ENCODE peak calls at places on chromosomes 13 and 19, in ten cellular contexts. One of them, this sample, is unnamed.

GRCh38 chr13:80547885-80548284 is 207.0 kb upstream of the SPRY2 start:
- ATAC-seq in RWPE2: no peak
- ATAC-seq in activated naive CD4-positive, alpha-beta T cell treated with anti-CD3 and anti-CD28 coated beads, Interleukin-2, amount 50 U/mL, for 72 hours: no peak
- ATAC-seq in psoas muscle: no peak
- ATAC-seq in central memory CD8-positive, alpha-beta T cell: no peak
- ATAC-seq in activated CD8-positive, alpha-beta T cell treated with anti-CD3 and anti-CD28 coated beads, Interleukin-2, amount 10 ng/mL, durations not matched to agents 7 days and 5 days: no peak
- ATAC-seq in activated naive CD8-positive, alpha-beta T cell treated with anti-CD3 and anti-CD28 coated beads, Interleukin-2, amount 10 ng/mL, durations not matched to agents 7 days and 5 days: no peak
- ATAC-seq in HepG2: no peak
- ATAC-seq in PC-3: no peak
- ATAC-seq in natural killer cell: no peak
- ATAC-seq in this sample: no peak

GRCh38 chr19:9485140-9485539 is 13.3 kb downstream of the ZNF560 start:
- ATAC-seq in RWPE2: no peak
- ATAC-seq in activated naive CD4-positive, alpha-beta T cell treated with anti-CD3 and anti-CD28 coated beads, Interleukin-2, amount 50 U/mL, for 72 hours: no peak
- ATAC-seq in psoas muscle: no peak
- ATAC-seq in central memory CD8-positive, alpha-beta T cell: no peak
- ATAC-seq in activated CD8-positive, alpha-beta T cell treated with anti-CD3 and anti-CD28 coated beads, Interleukin-2, amount 10 ng/mL, durations not matched to agents 7 days and 5 days: no peak
- ATAC-seq in activated naive CD8-positive, alpha-beta T cell treated with anti-CD3 and anti-CD28 coated beads, Interleukin-2, amount 10 ng/mL, durations not matched to agents 7 days and 5 days: no peak
- ATAC-seq in HepG2: no peak
- ATAC-seq in PC-3: no peak
- ATAC-seq in natural killer cell: no peak
- ATAC-seq in this sample: no peak

GRCh38 chr19:34336781-34337271 is 28.2 kb upstream of the GPI start:
- ATAC-seq in RWPE2: no peak
- ATAC-seq in activated naive CD4-positive, alpha-beta T cell treated with anti-CD3 and anti-CD28 coated beads, Interleukin-2, amount 50 U/mL, for 72 hours: peak; percentile 50
- ATAC-seq in psoas muscle: peak; percentile 40
- ATAC-seq in central memory CD8-positive, alpha-beta T cell: no peak
- ATAC-seq in activated CD8-positive, alpha-beta T cell treated with anti-CD3 and anti-CD28 coated beads, Interleukin-2, amount 10 ng/mL, durations not matched to agents 7 days and 5 days: no peak
- ATAC-seq in activated naive CD8-positive, alpha-beta T cell treated with anti-CD3 and anti-CD28 coated beads, Interleukin-2, amount 10 ng/mL, durations not matched to agents 7 days and 5 days: peak; percentile 22
- ATAC-seq in HepG2: no peak
- ATAC-seq in PC-3: no peak
- ATAC-seq in natural killer cell: peak; percentile 83
- ATAC-seq in this sample: peak; percentile 38

GRCh38 chr13:32829269-32829668 is 187.0 kb upstream of the KL start:
- ATAC-seq in RWPE2: no peak
- ATAC-seq in activated naive CD4-positive, alpha-beta T cell treated with anti-CD3 and anti-CD28 coated beads, Interleukin-2, amount 50 U/mL, for 72 hours: no peak
- ATAC-seq in psoas muscle: no peak
- ATAC-seq in central memory CD8-positive, alpha-beta T cell: no peak
- ATAC-seq in activated CD8-positive, alpha-beta T cell treated with anti-CD3 and anti-CD28 coated beads, Interleukin-2, amount 10 ng/mL, durations not matched to agents 7 days and 5 days: no peak
- ATAC-seq in activated naive CD8-positive, alpha-beta T cell treated with anti-CD3 and anti-CD28 coated beads, Interleukin-2, amount 10 ng/mL, durations not matched to agents 7 days and 5 days: no peak
- ATAC-seq in HepG2: no peak
- ATAC-seq in PC-3: no peak
- ATAC-seq in natural killer cell: no peak
- ATAC-seq in this sample: no peak

GRCh38 chr13:41756198-41756885 is 204.6 kb downstream of the VWA8 start:
- ATAC-seq in RWPE2: no peak
- ATAC-seq in activated naive CD4-positive, alpha-beta T cell treated with anti-CD3 and anti-CD28 coated beads, Interleukin-2, amount 50 U/mL, for 72 hours: no peak
- ATAC-seq in psoas muscle: peak; percentile 50
- ATAC-seq in central memory CD8-positive, alpha-beta T cell: no peak
- ATAC-seq in activated CD8-positive, alpha-beta T cell treated with anti-CD3 and anti-CD28 coated beads, Interleukin-2, amount 10 ng/mL, durations not matched to agents 7 days and 5 days: no peak
- ATAC-seq in activated naive CD8-positive, alpha-beta T cell treated with anti-CD3 and anti-CD28 coated beads, Interleukin-2, amount 10 ng/mL, durations not matched to agents 7 days and 5 days: no peak
- ATAC-seq in HepG2: no peak
- ATAC-seq in PC-3: no peak
- ATAC-seq in natural killer cell: no peak
- ATAC-seq in this sample: no peak

GRCh38 chr19:50795665-50796073 is 5.5 kb downstream of the ACP4 start:
- ATAC-seq in RWPE2: no peak
- ATAC-seq in activated naive CD4-positive, alpha-beta T cell treated with anti-CD3 and anti-CD28 coated beads, Interleukin-2, amount 50 U/mL, for 72 hours: no peak
- ATAC-seq in psoas muscle: no peak
- ATAC-seq in central memory CD8-positive, alpha-beta T cell: no peak
- ATAC-seq in activated CD8-positive, alpha-beta T cell treated with anti-CD3 and anti-CD28 coated beads, Interleukin-2, amount 10 ng/mL, durations not matched to agents 7 days and 5 days: no peak
- ATAC-seq in activated naive CD8-positive, alpha-beta T cell treated with anti-CD3 and anti-CD28 coated beads, Interleukin-2, amount 10 ng/mL, durations not matched to agents 7 days and 5 days: no peak
- ATAC-seq in HepG2: no peak
- ATAC-seq in PC-3: no peak
- ATAC-seq in natural killer cell: no peak
- ATAC-seq in this sample: no peak

GRCh38 chr13:60150538-60150937 is 13.2 kb downstream of the DIAPH3 start:
- ATAC-seq in RWPE2: no peak
- ATAC-seq in activated naive CD4-positive, alpha-beta T cell treated with anti-CD3 and anti-CD28 coated beads, Interleukin-2, amount 50 U/mL, for 72 hours: no peak
- ATAC-seq in psoas muscle: no peak
- ATAC-seq in central memory CD8-positive, alpha-beta T cell: no peak
- ATAC-seq in activated CD8-positive, alpha-beta T cell treated with anti-CD3 and anti-CD28 coated beads, Interleukin-2, amount 10 ng/mL, durations not matched to agents 7 days and 5 days: no peak
- ATAC-seq in activated naive CD8-positive, alpha-beta T cell treated with anti-CD3 and anti-CD28 coated beads, Interleukin-2, amount 10 ng/mL, durations not matched to agents 7 days and 5 days: no peak
- ATAC-seq in HepG2: peak; percentile 55
- ATAC-seq in PC-3: no peak
- ATAC-seq in natural killer cell: no peak
- ATAC-seq in this sample: peak; percentile 49

GRCh38 chr13:55069746-55070145 is 2041.1 kb downstream of the OLFM4 start:
- ATAC-seq in RWPE2: peak; percentile 70
- ATAC-seq in activated naive CD4-positive, alpha-beta T cell treated with anti-CD3 and anti-CD28 coated beads, Interleukin-2, amount 50 U/mL, for 72 hours: no peak
- ATAC-seq in psoas muscle: no peak
- ATAC-seq in central memory CD8-positive, alpha-beta T cell: no peak
- ATAC-seq in activated CD8-positive, alpha-beta T cell treated with anti-CD3 and anti-CD28 coated beads, Interleukin-2, amount 10 ng/mL, durations not matched to agents 7 days and 5 days: no peak
- ATAC-seq in activated naive CD8-positive, alpha-beta T cell treated with anti-CD3 and anti-CD28 coated beads, Interleukin-2, amount 10 ng/mL, durations not matched to agents 7 days and 5 days: no peak
- ATAC-seq in HepG2: no peak
- ATAC-seq in PC-3: no peak
- ATAC-seq in natural killer cell: no peak
- ATAC-seq in this sample: no peak

GRCh38 chr13:110329798-110330461 is 22.8 kb downstream of the COL4A2 start:
- ATAC-seq in RWPE2: no peak
- ATAC-seq in activated naive CD4-positive, alpha-beta T cell treated with anti-CD3 and anti-CD28 coated beads, Interleukin-2, amount 50 U/mL, for 72 hours: no peak
- ATAC-seq in psoas muscle: no peak
- ATAC-seq in central memory CD8-positive, alpha-beta T cell: no peak
- ATAC-seq in activated CD8-positive, alpha-beta T cell treated with anti-CD3 and anti-CD28 coated beads, Interleukin-2, amount 10 ng/mL, durations not matched to agents 7 days and 5 days: no peak
- ATAC-seq in activated naive CD8-positive, alpha-beta T cell treated with anti-CD3 and anti-CD28 coated beads, Interleukin-2, amount 10 ng/mL, durations not matched to agents 7 days and 5 days: no peak
- ATAC-seq in HepG2: no peak
- ATAC-seq in PC-3: no peak
- ATAC-seq in natural killer cell: no peak
- ATAC-seq in this sample: peak; percentile 35

GRCh38 chr13:33806470-33807248 is 11.3 kb upstream of the RFC3 start:
- ATAC-seq in RWPE2: no peak
- ATAC-seq in activated naive CD4-positive, alpha-beta T cell treated with anti-CD3 and anti-CD28 coated beads, Interleukin-2, amount 50 U/mL, for 72 hours: no peak
- ATAC-seq in psoas muscle: no peak
- ATAC-seq in central memory CD8-positive, alpha-beta T cell: no peak
- ATAC-seq in activated CD8-positive, alpha-beta T cell treated with anti-CD3 and anti-CD28 coated beads, Interleukin-2, amount 10 ng/mL, durations not matched to agents 7 days and 5 days: no peak
- ATAC-seq in activated naive CD8-positive, alpha-beta T cell treated with anti-CD3 and anti-CD28 coated beads, Interleukin-2, amount 10 ng/mL, durations not matched to agents 7 days and 5 days: no peak
- ATAC-seq in HepG2: no peak
- ATAC-seq in PC-3: no peak
- ATAC-seq in natural killer cell: no peak
- ATAC-seq in this sample: no peak

GRCh38 chr19:3808420-3809143 is 22.4 kb upstream of the MATK start:
- ATAC-seq in RWPE2: no peak
- ATAC-seq in activated naive CD4-positive, alpha-beta T cell treated with anti-CD3 and anti-CD28 coated beads, Interleukin-2, amount 50 U/mL, for 72 hours: no peak
- ATAC-seq in psoas muscle: no peak
- ATAC-seq in central memory CD8-positive, alpha-beta T cell: no peak
- ATAC-seq in activated CD8-positive, alpha-beta T cell treated with anti-CD3 and anti-CD28 coated beads, Interleukin-2, amount 10 ng/mL, durations not matched to agents 7 days and 5 days: no peak
- ATAC-seq in activated naive CD8-positive, alpha-beta T cell treated with anti-CD3 and anti-CD28 coated beads, Interleukin-2, amount 10 ng/mL, durations not matched to agents 7 days and 5 days: no peak
- ATAC-seq in HepG2: no peak
- ATAC-seq in PC-3: no peak
- ATAC-seq in natural killer cell: no peak
- ATAC-seq in this sample: no peak

GRCh38 chr19:49554701-49555181 is 25.6 kb downstream of the NOSIP start:
- ATAC-seq in RWPE2: no peak
- ATAC-seq in activated naive CD4-positive, alpha-beta T cell treated with anti-CD3 and anti-CD28 coated beads, Interleukin-2, amount 50 U/mL, for 72 hours: peak; percentile 45
- ATAC-seq in psoas muscle: peak; percentile 14
- ATAC-seq in central memory CD8-positive, alpha-beta T cell: no peak
- ATAC-seq in activated CD8-positive, alpha-beta T cell treated with anti-CD3 and anti-CD28 coated beads, Interleukin-2, amount 10 ng/mL, durations not matched to agents 7 days and 5 days: peak; percentile 32
- ATAC-seq in activated naive CD8-positive, alpha-beta T cell treated with anti-CD3 and anti-CD28 coated beads, Interleukin-2, amount 10 ng/mL, durations not matched to agents 7 days and 5 days: peak; percentile 27
- ATAC-seq in HepG2: no peak
- ATAC-seq in PC-3: no peak
- ATAC-seq in natural killer cell: peak; percentile 11
- ATAC-seq in this sample: no peak

GRCh38 chr13:24713022-24713421 is 32.8 kb downstream of the ATP12A start:
- ATAC-seq in RWPE2: no peak
- ATAC-seq in activated naive CD4-positive, alpha-beta T cell treated with anti-CD3 and anti-CD28 coated beads, Interleukin-2, amount 50 U/mL, for 72 hours: no peak
- ATAC-seq in psoas muscle: peak; percentile 99
- ATAC-seq in central memory CD8-positive, alpha-beta T cell: no peak
- ATAC-seq in activated CD8-positive, alpha-beta T cell treated with anti-CD3 and anti-CD28 coated beads, Interleukin-2, amount 10 ng/mL, durations not matched to agents 7 days and 5 days: no peak
- ATAC-seq in activated naive CD8-positive, alpha-beta T cell treated with anti-CD3 and anti-CD28 coated beads, Interleukin-2, amount 10 ng/mL, durations not matched to agents 7 days and 5 days: no peak
- ATAC-seq in HepG2: no peak
- ATAC-seq in PC-3: no peak
- ATAC-seq in natural killer cell: no peak
- ATAC-seq in this sample: no peak

GRCh38 chr13:42835012-42835411 is 53.6 kb downstream of the FAM216B start:
- ATAC-seq in RWPE2: no peak
- ATAC-seq in activated naive CD4-positive, alpha-beta T cell treated with anti-CD3 and anti-CD28 coated beads, Interleukin-2, amount 50 U/mL, for 72 hours: no peak
- ATAC-seq in psoas muscle: no peak
- ATAC-seq in central memory CD8-positive, alpha-beta T cell: no peak
- ATAC-seq in activated CD8-positive, alpha-beta T cell treated with anti-CD3 and anti-CD28 coated beads, Interleukin-2, amount 10 ng/mL, durations not matched to agents 7 days and 5 days: no peak
- ATAC-seq in activated naive CD8-positive, alpha-beta T cell treated with anti-CD3 and anti-CD28 coated beads, Interleukin-2, amount 10 ng/mL, durations not matched to agents 7 days and 5 days: no peak
- ATAC-seq in HepG2: no peak
- ATAC-seq in PC-3: no peak
- ATAC-seq in natural killer cell: no peak
- ATAC-seq in this sample: no peak

GRCh38 chr19:55304980-55305379 is 20.2 kb downstream of the TMEM150B start:
- ATAC-seq in RWPE2: no peak
- ATAC-seq in activated naive CD4-positive, alpha-beta T cell treated with anti-CD3 and anti-CD28 coated beads, Interleukin-2, amount 50 U/mL, for 72 hours: no peak
- ATAC-seq in psoas muscle: no peak
- ATAC-seq in central memory CD8-positive, alpha-beta T cell: no peak
- ATAC-seq in activated CD8-positive, alpha-beta T cell treated with anti-CD3 and anti-CD28 coated beads, Interleukin-2, amount 10 ng/mL, durations not matched to agents 7 days and 5 days: no peak
- ATAC-seq in activated naive CD8-positive, alpha-beta T cell treated with anti-CD3 and anti-CD28 coated beads, Interleukin-2, amount 10 ng/mL, durations not matched to agents 7 days and 5 days: no peak
- ATAC-seq in HepG2: no peak
- ATAC-seq in PC-3: no peak
- ATAC-seq in natural killer cell: no peak
- ATAC-seq in this sample: no peak

GRCh38 chr13:59532405-59532804 is 631.3 kb downstream of the DIAPH3 start:
- ATAC-seq in RWPE2: peak; percentile 53
- ATAC-seq in activated naive CD4-positive, alpha-beta T cell treated with anti-CD3 and anti-CD28 coated beads, Interleukin-2, amount 50 U/mL, for 72 hours: no peak
- ATAC-seq in psoas muscle: no peak
- ATAC-seq in central memory CD8-positive, alpha-beta T cell: no peak
- ATAC-seq in activated CD8-positive, alpha-beta T cell treated with anti-CD3 and anti-CD28 coated beads, Interleukin-2, amount 10 ng/mL, durations not matched to agents 7 days and 5 days: no peak
- ATAC-seq in activated naive CD8-positive, alpha-beta T cell treated with anti-CD3 and anti-CD28 coated beads, Interleukin-2, amount 10 ng/mL, durations not matched to agents 7 days and 5 days: no peak
- ATAC-seq in HepG2: no peak
- ATAC-seq in PC-3: peak; percentile 39
- ATAC-seq in natural killer cell: no peak
- ATAC-seq in this sample: no peak

GRCh38 chr19:33498391-33499000 is 23.1 kb downstream of the PEPD start:
- ATAC-seq in RWPE2: no peak
- ATAC-seq in activated naive CD4-positive, alpha-beta T cell treated with anti-CD3 and anti-CD28 coated beads, Interleukin-2, amount 50 U/mL, for 72 hours: no peak
- ATAC-seq in psoas muscle: no peak
- ATAC-seq in central memory CD8-positive, alpha-beta T cell: no peak
- ATAC-seq in activated CD8-positive, alpha-beta T cell treated with anti-CD3 and anti-CD28 coated beads, Interleukin-2, amount 10 ng/mL, durations not matched to agents 7 days and 5 days: no peak
- ATAC-seq in activated naive CD8-positive, alpha-beta T cell treated with anti-CD3 and anti-CD28 coated beads, Interleukin-2, amount 10 ng/mL, durations not matched to agents 7 days and 5 days: no peak
- ATAC-seq in HepG2: no peak
- ATAC-seq in PC-3: no peak
- ATAC-seq in natural killer cell: no peak
- ATAC-seq in this sample: no peak

GRCh38 chr13:98345103-98345899 is 168.2 kb upstream of the RNF113B start:
- ATAC-seq in RWPE2: no peak
- ATAC-seq in activated naive CD4-positive, alpha-beta T cell treated with anti-CD3 and anti-CD28 coated beads, Interleukin-2, amount 50 U/mL, for 72 hours: no peak
- ATAC-seq in psoas muscle: no peak
- ATAC-seq in central memory CD8-positive, alpha-beta T cell: no peak
- ATAC-seq in activated CD8-positive, alpha-beta T cell treated with anti-CD3 and anti-CD28 coated beads, Interleukin-2, amount 10 ng/mL, durations not matched to agents 7 days and 5 days: peak; percentile 39
- ATAC-seq in activated naive CD8-positive, alpha-beta T cell treated with anti-CD3 and anti-CD28 coated beads, Interleukin-2, amount 10 ng/mL, durations not matched to agents 7 days and 5 days: no peak
- ATAC-seq in HepG2: peak; percentile 27
- ATAC-seq in PC-3: no peak
- ATAC-seq in natural killer cell: no peak
- ATAC-seq in this sample: peak; percentile 42

GRCh38 chr19:43675269-43675879 is 5.4 kb upstream of the PLAUR start:
- ATAC-seq in RWPE2: peak; percentile 94
- ATAC-seq in activated naive CD4-positive, alpha-beta T cell treated with anti-CD3 and anti-CD28 coated beads, Interleukin-2, amount 50 U/mL, for 72 hours: peak; percentile 83
- ATAC-seq in psoas muscle: no peak
- ATAC-seq in central memory CD8-positive, alpha-beta T cell: no peak
- ATAC-seq in activated CD8-positive, alpha-beta T cell treated with anti-CD3 and anti-CD28 coated beads, Interleukin-2, amount 10 ng/mL, durations not matched to agents 7 days and 5 days: peak; percentile 40
- ATAC-seq in activated naive CD8-positive, alpha-beta T cell treated with anti-CD3 and anti-CD28 coated beads, Interleukin-2, amount 10 ng/mL, durations not matched to agents 7 days and 5 days: peak; percentile 65
- ATAC-seq in HepG2: no peak
- ATAC-seq in PC-3: peak; percentile 89
- ATAC-seq in natural killer cell: no peak
- ATAC-seq in this sample: peak; percentile 48

GRCh38 chr19:10243606-10244005 is 8.4 kb upstream of the MRPL4 start:
- ATAC-seq in RWPE2: no peak
- ATAC-seq in activated naive CD4-positive, alpha-beta T cell treated with anti-CD3 and anti-CD28 coated beads, Interleukin-2, amount 50 U/mL, for 72 hours: no peak
- ATAC-seq in psoas muscle: no peak
- ATAC-seq in central memory CD8-positive, alpha-beta T cell: no peak
- ATAC-seq in activated CD8-positive, alpha-beta T cell treated with anti-CD3 and anti-CD28 coated beads, Interleukin-2, amount 10 ng/mL, durations not matched to agents 7 days and 5 days: no peak
- ATAC-seq in activated naive CD8-positive, alpha-beta T cell treated with anti-CD3 and anti-CD28 coated beads, Interleukin-2, amount 10 ng/mL, durations not matched to agents 7 days and 5 days: no peak
- ATAC-seq in HepG2: no peak
- ATAC-seq in PC-3: no peak
- ATAC-seq in natural killer cell: no peak
- ATAC-seq in this sample: no peak

GRCh38 chr13:39810091-39810877 is 154.8 kb downstream of the COG6 start:
- ATAC-seq in RWPE2: no peak
- ATAC-seq in activated naive CD4-positive, alpha-beta T cell treated with anti-CD3 and anti-CD28 coated beads, Interleukin-2, amount 50 U/mL, for 72 hours: no peak
- ATAC-seq in psoas muscle: no peak
- ATAC-seq in central memory CD8-positive, alpha-beta T cell: no peak
- ATAC-seq in activated CD8-positive, alpha-beta T cell treated with anti-CD3 and anti-CD28 coated beads, Interleukin-2, amount 10 ng/mL, durations not matched to agents 7 days and 5 days: no peak
- ATAC-seq in activated naive CD8-positive, alpha-beta T cell treated with anti-CD3 and anti-CD28 coated beads, Interleukin-2, amount 10 ng/mL, durations not matched to agents 7 days and 5 days: no peak
- ATAC-seq in HepG2: peak; percentile 69
- ATAC-seq in PC-3: peak; percentile 22
- ATAC-seq in natural killer cell: no peak
- ATAC-seq in this sample: peak; percentile 31

GRCh38 chr19:50897191-50897607 is 14.0 kb downstream of the KLK4 start:
- ATAC-seq in RWPE2: no peak
- ATAC-seq in activated naive CD4-positive, alpha-beta T cell treated with anti-CD3 and anti-CD28 coated beads, Interleukin-2, amount 50 U/mL, for 72 hours: no peak
- ATAC-seq in psoas muscle: no peak
- ATAC-seq in central memory CD8-positive, alpha-beta T cell: no peak
- ATAC-seq in activated CD8-positive, alpha-beta T cell treated with anti-CD3 and anti-CD28 coated beads, Interleukin-2, amount 10 ng/mL, durations not matched to agents 7 days and 5 days: no peak
- ATAC-seq in activated naive CD8-positive, alpha-beta T cell treated with anti-CD3 and anti-CD28 coated beads, Interleukin-2, amount 10 ng/mL, durations not matched to agents 7 days and 5 days: no peak
- ATAC-seq in HepG2: no peak
- ATAC-seq in PC-3: no peak
- ATAC-seq in natural killer cell: no peak
- ATAC-seq in this sample: no peak

GRCh38 chr13:110551284-110551683 is 10.2 kb downstream of the RAB20 start:
- ATAC-seq in RWPE2: no peak
- ATAC-seq in activated naive CD4-positive, alpha-beta T cell treated with anti-CD3 and anti-CD28 coated beads, Interleukin-2, amount 50 U/mL, for 72 hours: no peak
- ATAC-seq in psoas muscle: no peak
- ATAC-seq in central memory CD8-positive, alpha-beta T cell: no peak
- ATAC-seq in activated CD8-positive, alpha-beta T cell treated with anti-CD3 and anti-CD28 coated beads, Interleukin-2, amount 10 ng/mL, durations not matched to agents 7 days and 5 days: no peak
- ATAC-seq in activated naive CD8-positive, alpha-beta T cell treated with anti-CD3 and anti-CD28 coated beads, Interleukin-2, amount 10 ng/mL, durations not matched to agents 7 days and 5 days: no peak
- ATAC-seq in HepG2: no peak
- ATAC-seq in PC-3: no peak
- ATAC-seq in natural killer cell: no peak
- ATAC-seq in this sample: no peak

GRCh38 chr13:84641491-84641890 is 759.2 kb upstream of the SLITRK1 start:
- ATAC-seq in RWPE2: no peak
- ATAC-seq in activated naive CD4-positive, alpha-beta T cell treated with anti-CD3 and anti-CD28 coated beads, Interleukin-2, amount 50 U/mL, for 72 hours: no peak
- ATAC-seq in psoas muscle: no peak
- ATAC-seq in central memory CD8-positive, alpha-beta T cell: no peak
- ATAC-seq in activated CD8-positive, alpha-beta T cell treated with anti-CD3 and anti-CD28 coated beads, Interleukin-2, amount 10 ng/mL, durations not matched to agents 7 days and 5 days: no peak
- ATAC-seq in activated naive CD8-positive, alpha-beta T cell treated with anti-CD3 and anti-CD28 coated beads, Interleukin-2, amount 10 ng/mL, durations not matched to agents 7 days and 5 days: no peak
- ATAC-seq in HepG2: no peak
- ATAC-seq in PC-3: no peak
- ATAC-seq in natural killer cell: no peak
- ATAC-seq in this sample: no peak

GRCh38 chr19:6354098-6354674 is 7.1 kb upstream of the CLPP start:
- ATAC-seq in RWPE2: no peak
- ATAC-seq in activated naive CD4-positive, alpha-beta T cell treated with anti-CD3 and anti-CD28 coated beads, Interleukin-2, amount 50 U/mL, for 72 hours: no peak
- ATAC-seq in psoas muscle: no peak
- ATAC-seq in central memory CD8-positive, alpha-beta T cell: no peak
- ATAC-seq in activated CD8-positive, alpha-beta T cell treated with anti-CD3 and anti-CD28 coated beads, Interleukin-2, amount 10 ng/mL, durations not matched to agents 7 days and 5 days: no peak
- ATAC-seq in activated naive CD8-positive, alpha-beta T cell treated with anti-CD3 and anti-CD28 coated beads, Interleukin-2, amount 10 ng/mL, durations not matched to agents 7 days and 5 days: no peak
- ATAC-seq in HepG2: no peak
- ATAC-seq in PC-3: no peak
- ATAC-seq in natural killer cell: no peak
- ATAC-seq in this sample: no peak

GRCh38 chr19:46995492-46995891 is 24.1 kb upstream of the NPAS1 start:
- ATAC-seq in RWPE2: no peak
- ATAC-seq in activated naive CD4-positive, alpha-beta T cell treated with anti-CD3 and anti-CD28 coated beads, Interleukin-2, amount 50 U/mL, for 72 hours: no peak
- ATAC-seq in psoas muscle: no peak
- ATAC-seq in central memory CD8-positive, alpha-beta T cell: no peak
- ATAC-seq in activated CD8-positive, alpha-beta T cell treated with anti-CD3 and anti-CD28 coated beads, Interleukin-2, amount 10 ng/mL, durations not matched to agents 7 days and 5 days: no peak
- ATAC-seq in activated naive CD8-positive, alpha-beta T cell treated with anti-CD3 and anti-CD28 coated beads, Interleukin-2, amount 10 ng/mL, durations not matched to agents 7 days and 5 days: no peak
- ATAC-seq in HepG2: no peak
- ATAC-seq in PC-3: no peak
- ATAC-seq in natural killer cell: no peak
- ATAC-seq in this sample: no peak

GRCh38 chr13:57632276-57633140 is 964 bp downstream of the PCDH17 start:
- ATAC-seq in RWPE2: no peak
- ATAC-seq in activated naive CD4-positive, alpha-beta T cell treated with anti-CD3 and anti-CD28 coated beads, Interleukin-2, amount 50 U/mL, for 72 hours: no peak
- ATAC-seq in psoas muscle: no peak
- ATAC-seq in central memory CD8-positive, alpha-beta T cell: no peak
- ATAC-seq in activated CD8-positive, alpha-beta T cell treated with anti-CD3 and anti-CD28 coated beads, Interleukin-2, amount 10 ng/mL, durations not matched to agents 7 days and 5 days: no peak
- ATAC-seq in activated naive CD8-positive, alpha-beta T cell treated with anti-CD3 and anti-CD28 coated beads, Interleukin-2, amount 10 ng/mL, durations not matched to agents 7 days and 5 days: no peak
- ATAC-seq in HepG2: peak; percentile 35
- ATAC-seq in PC-3: no peak
- ATAC-seq in natural killer cell: no peak
- ATAC-seq in this sample: peak; percentile 1

GRCh38 chr13:109785892-109786450 is 412 bp downstream of the IRS2 start:
- ATAC-seq in RWPE2: no peak
- ATAC-seq in activated naive CD4-positive, alpha-beta T cell treated with anti-CD3 and anti-CD28 coated beads, Interleukin-2, amount 50 U/mL, for 72 hours: peak; percentile 17
- ATAC-seq in psoas muscle: peak; percentile 15
- ATAC-seq in central memory CD8-positive, alpha-beta T cell: peak; percentile 15
- ATAC-seq in activated CD8-positive, alpha-beta T cell treated with anti-CD3 and anti-CD28 coated beads, Interleukin-2, amount 10 ng/mL, durations not matched to agents 7 days and 5 days: peak; percentile 23
- ATAC-seq in activated naive CD8-positive, alpha-beta T cell treated with anti-CD3 and anti-CD28 coated beads, Interleukin-2, amount 10 ng/mL, durations not matched to agents 7 days and 5 days: peak; percentile 22
- ATAC-seq in HepG2: no peak
- ATAC-seq in PC-3: peak; percentile 5
- ATAC-seq in natural killer cell: peak; percentile 28
- ATAC-seq in this sample: no peak

This sample was measured in SK-N-SH treated with all-trans-retinoic acid at 6 μM for 48 hours.